ENCODE peak calls at places on chromosome 9, in seven cellular contexts. F is right atrium auricular region, W is uterus, A is hepatocyte, H is stomach, V is mesenchymal stem cell, S is transverse colon. E is an unnamed sample.

GRCh38 chr9:137801023-137801319 is 76.6 kb upstream of the CACNA1B start:
- DNase-seq in A (no peak), V (no peak), H (no peak), F (no peak), W (no peak), S (no peak), E (no peak)

GRCh38 chr9:88258587-88258986 is 120.3 kb upstream of the SPATA31C2 start:
- DNase-seq in S (peak), A (peak), V (peak), H (peak), W (peak), F (peak), E (no peak)

GRCh38 chr9:126701820-126702500 is 88.2 kb downstream of the LMX1B start:
- DNase-seq in W (no peak), V (no peak), S (no peak), A (peak), H (no peak), F (no peak), E (no peak)

GRCh38 chr9:6873862-6874261 is 116.1 kb downstream of the KDM4C start:
- DNase-seq in S (no peak), W (no peak), H (no peak), V (peak), F (no peak), A (no peak), E (no peak)

GRCh38 chr9:99964336-99964735 is 57.9 kb downstream of the STX17 start:
- DNase-seq in H (no peak), S (no peak), A (no peak), W (no peak), F (no peak), V (no peak), E (no peak)

GRCh38 chr9:118651511-118651910 is 717.7 kb downstream of the BRINP1 start:
- DNase-seq in F (no peak), S (no peak), A (no peak), H (no peak), V (no peak), W (no peak), E (no peak)

GRCh38 chr9:89444212-89444611 is 53.7 kb downstream of the SEMA4D start:
- DNase-seq in A (no peak), W (no peak), S (peak), H (no peak), V (no peak), F (no peak), E (no peak)

GRCh38 chr9:22171691-22172090 is 162.6 kb upstream of the CDKN2B start:
- DNase-seq in W (no peak), H (no peak), V (no peak), F (no peak), S (no peak), A (no peak), E (no peak)

GRCh38 chr9:17330097-17330496 is 195.3 kb downstream of the CNTLN start:
- DNase-seq in V (no peak), H (no peak), W (no peak), A (no peak), S (no peak), F (no peak), E (no peak)

GRCh38 chr9:86562691-86563090 is 208.5 kb upstream of the TUT7 start:
- DNase-seq in W (no peak), H (no peak), F (no peak), S (no peak), V (no peak), A (no peak), E (no peak)

GRCh38 chr9:115494393-115494792 is 376.4 kb upstream of the TNC start:
- DNase-seq in W (no peak), A (no peak), S (no peak), V (peak), H (no peak), F (no peak), E (no peak)

GRCh38 chr9:129597355-129598088 is 23.4 kb downstream of the C9orf50 start:
- DNase-seq in W (peak), H (peak), A (peak), S (peak), V (peak), F (peak), E (no peak)

GRCh38 chr9:94941211-94941875 is 214.8 kb downstream of the AOPEP start:
- DNase-seq in S (peak), V (peak), A (peak), F (no peak), H (no peak), W (no peak), E (no peak)

GRCh38 chr9:110837401-110838005 is 168.9 kb downstream of the MUSK start:
- DNase-seq in S (no peak), A (no peak), F (no peak), V (no peak), W (no peak), H (no peak), E (no peak)

GRCh38 chr9:110835859-110836271 is 167.3 kb downstream of the MUSK start:
- DNase-seq in H (no peak), A (no peak), S (no peak), W (no peak), F (no peak), V (peak), E (no peak)

GRCh38 chr9:110832916-110833315 is 164.3 kb downstream of the MUSK start:
- DNase-seq in A (no peak), W (no peak), F (no peak), H (no peak), S (no peak), V (no peak), E (no peak)

GRCh38 chr9:110830495-110830894 is 161.9 kb downstream of the MUSK start:
- DNase-seq in V (no peak), S (no peak), A (no peak), W (no peak), H (no peak), F (no peak), E (no peak)

GRCh38 chr9:110835404-110835803 is 166.8 kb downstream of the MUSK start:
- DNase-seq in H (no peak), W (no peak), V (peak), S (no peak), F (no peak), A (no peak), E (peak)
- H3K4me3 ChIP-seq in H (no peak), W (no peak), V (no peak), S (no peak), F (no peak), A (no peak), E (no peak)

DNA sequence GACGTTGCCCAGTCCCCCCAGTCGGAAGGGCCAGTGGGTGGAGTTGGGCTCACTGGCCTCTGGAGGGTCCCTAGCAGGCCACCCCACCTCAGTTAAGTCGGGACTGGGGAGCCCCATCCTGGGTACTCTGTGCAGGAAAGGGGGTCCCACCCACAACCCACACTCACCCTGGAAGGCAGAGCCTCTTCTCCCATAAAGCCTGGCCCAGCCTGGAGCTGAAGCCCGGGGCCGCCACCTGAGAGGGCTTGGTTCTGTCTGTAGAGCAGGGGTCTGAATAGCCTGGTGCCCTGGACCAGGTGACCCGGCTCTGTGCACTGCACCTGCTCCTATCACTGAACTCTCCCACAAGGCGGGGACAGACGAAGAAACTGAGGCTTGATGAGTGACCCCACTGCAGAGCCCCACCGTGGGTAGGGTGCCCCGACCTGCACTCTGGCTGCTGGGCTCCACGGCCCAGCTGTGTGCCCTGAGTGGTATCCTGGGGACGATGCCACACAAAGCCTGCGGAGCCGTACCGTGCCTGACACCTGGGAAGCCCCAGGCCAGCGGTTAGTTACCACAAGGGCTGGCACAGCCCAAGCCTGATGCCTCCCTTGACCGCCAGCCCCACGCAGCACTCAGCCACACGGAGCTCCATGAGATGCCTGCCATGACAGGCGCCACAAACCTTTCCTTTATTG is 7.3 kb downstream of the PTGES2 start:
- DNase-seq in V (no peak), A (no peak), H (peak), F (no peak), S (peak), W (no peak), E (no peak)
- H3K4me3 ChIP-seq in V (no peak), A (no peak), H (no peak), F (no peak), S (no peak), W (no peak), E (no peak)

GRCh38 chr9:97980479-97980803 is 2.7 kb upstream of the ANP32B start:
- DNase-seq in W (peak), H (no peak), A (no peak), F (peak), S (peak), V (no peak), E (no peak)

GRCh38 chr9:97982719-97983523 is at the start of gene ANP32B:
- DNase-seq in F (peak), V (peak), A (peak), S (peak), W (peak), H (peak), E (no peak)

GRCh38 chr9:97980918-97981827 is 2.0 kb upstream of the ANP32B start:
- DNase-seq in V (no peak), A (peak), F (peak), S (peak), H (no peak), W (peak), E (no peak)

GRCh38 chr9:97982191-97982718 is 886 bp upstream of the ANP32B start:
- DNase-seq in V (peak), F (no peak), W (no peak), S (no peak), H (no peak), A (no peak), E (no peak)

DNA sequence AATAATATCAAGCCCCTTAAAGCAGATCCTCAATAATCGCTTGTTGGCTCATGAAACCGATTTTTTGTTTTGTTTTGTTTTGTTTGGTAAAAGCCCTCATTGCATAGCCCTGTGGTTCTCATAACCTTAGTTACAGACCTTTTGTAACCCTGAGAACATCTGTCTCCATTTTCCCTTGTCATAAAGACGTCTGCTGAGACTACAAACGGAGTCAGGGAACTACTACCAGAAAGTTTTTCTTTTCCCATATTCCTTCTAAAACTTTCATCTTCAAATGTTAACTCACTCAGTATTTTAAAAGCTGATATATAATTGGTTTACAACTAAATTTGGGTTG is 1.3 kb upstream of the ANP32B start:
- DNase-seq in F (no peak), H (no peak), S (no peak), V (peak), A (no peak), W (no peak), E (no peak)
- H3K4me3 ChIP-seq in F (no peak), H (no peak), S (no peak), V (no peak), A (no peak), W (no peak), E (no peak)

DNA sequence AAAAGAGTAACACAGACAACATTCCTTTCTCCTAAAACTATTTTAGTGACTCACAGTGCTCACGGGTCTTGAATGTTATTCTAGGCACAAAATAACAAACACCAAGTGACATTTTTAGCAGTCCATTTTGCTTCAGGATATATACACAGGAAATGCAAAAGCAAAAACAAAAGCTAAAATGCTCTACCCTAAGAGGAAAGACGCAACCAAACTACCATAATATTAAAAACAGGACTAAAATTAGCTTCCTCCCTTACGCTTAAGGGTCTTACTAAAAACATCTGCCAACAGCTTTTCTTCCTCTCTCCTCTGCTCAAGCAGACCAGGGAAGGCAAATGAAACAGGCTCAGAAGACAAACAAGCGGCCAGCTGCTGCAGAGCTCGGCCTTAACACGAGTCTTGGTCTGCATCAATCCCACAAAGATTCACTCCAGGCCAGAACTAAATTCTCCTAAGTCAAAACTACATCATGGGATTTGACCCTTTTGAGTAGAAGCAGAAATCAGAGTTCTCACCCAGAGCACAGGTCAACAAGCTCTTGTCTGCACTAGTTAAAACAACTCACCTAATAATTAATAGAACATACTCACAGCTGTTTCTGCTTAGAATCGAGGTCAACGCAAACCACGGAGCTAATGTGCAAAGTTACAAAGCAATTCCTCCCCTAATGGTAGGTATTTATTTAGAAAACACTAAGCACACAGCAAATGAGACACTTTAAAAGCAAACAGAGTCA is 62.3 kb downstream of the RAPGEF1 start:
- DNase-seq in S (peak), W (no peak), H (no peak), V (peak), A (no peak), F (peak), E (peak)
- H3K4me3 ChIP-seq in S (no peak), W (no peak), H (peak), V (no peak), A (no peak), F (no peak), E (no peak)

GRCh38 chr9:37424204-37424685 is 1.7 kb downstream of the GRHPR start:
- DNase-seq in V (no peak), F (no peak), H (no peak), W (no peak), S (no peak), A (no peak), E (no peak)
- H3K4me3 ChIP-seq in V (no peak), F (peak), H (peak), W (no peak), S (no peak), A (no peak), E (peak)

DNA sequence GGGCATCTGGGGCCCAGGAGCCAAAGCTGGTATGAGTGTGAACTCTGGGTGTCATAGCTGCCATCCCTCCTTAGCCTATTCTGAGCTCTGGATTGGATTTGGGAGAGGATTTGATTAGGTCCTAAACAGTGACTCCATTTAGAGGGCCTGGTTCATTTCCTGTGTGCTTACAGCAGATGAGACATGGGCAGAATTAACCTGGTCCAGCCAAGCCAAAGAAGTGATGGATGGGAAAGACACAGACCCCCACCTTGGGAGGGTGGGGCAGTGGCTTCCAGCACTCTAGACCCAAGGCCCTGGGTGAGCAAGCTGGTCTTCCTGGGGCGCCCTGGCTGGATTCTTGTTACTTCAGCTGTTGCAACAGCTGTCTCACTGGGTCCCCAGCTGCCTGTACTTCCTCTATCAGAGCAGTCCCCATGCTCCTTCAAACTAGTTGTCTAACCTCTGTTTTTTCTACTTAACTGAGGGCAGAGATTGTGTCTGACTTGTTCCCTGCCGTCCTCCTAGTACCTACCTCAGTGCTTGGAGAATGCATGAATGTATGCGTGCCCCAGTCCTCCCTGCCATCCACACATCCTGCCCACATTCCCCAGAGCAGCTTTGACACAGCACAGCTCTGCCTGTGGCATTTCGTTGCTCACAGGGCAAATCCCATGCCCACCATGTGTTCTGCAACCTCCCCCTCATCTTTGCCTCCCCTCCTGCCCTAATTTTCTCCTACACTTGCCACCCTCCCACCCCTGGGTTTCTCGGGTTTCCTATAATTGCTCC is 115.9 kb downstream of the RGS3 start:
- DNase-seq in S (peak), W (no peak), A (no peak), V (peak), F (peak), H (peak), E (no peak)
- H3K4me3 ChIP-seq in S (no peak), W (no peak), A (no peak), V (no peak), F (no peak), H (no peak), E (no peak)

DNA sequence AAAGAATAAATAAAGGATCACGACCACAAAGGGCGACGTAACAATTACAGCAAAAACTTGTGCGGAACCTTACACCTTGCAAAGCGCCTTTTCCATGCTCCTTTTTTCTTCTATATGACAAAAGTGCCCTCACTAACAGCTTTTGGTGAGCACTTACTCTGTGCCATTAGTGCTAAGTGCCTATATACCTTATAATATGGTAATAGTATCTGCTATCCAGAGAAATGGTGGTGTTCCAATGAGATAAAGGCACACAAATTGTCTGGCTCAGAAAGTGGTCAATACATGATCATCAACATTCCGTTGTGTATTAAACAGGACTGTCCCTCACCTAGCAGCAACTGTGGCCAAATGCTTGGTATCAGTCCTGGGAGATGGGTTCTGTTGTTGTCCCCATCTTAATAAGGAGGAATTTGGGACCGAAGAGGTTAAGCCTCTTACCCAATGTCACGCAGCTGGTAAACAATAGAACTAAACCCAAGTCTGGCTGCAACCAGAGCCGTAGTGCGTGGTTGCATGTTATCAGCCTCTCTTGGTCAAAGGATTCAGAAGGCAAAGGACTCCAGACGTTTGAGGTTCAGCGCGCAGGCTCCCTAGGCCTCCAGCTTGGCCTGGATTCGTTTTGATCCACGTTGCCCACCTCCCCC is 559 bp upstream of the TOR2A start:
- DNase-seq in A (no peak), F (no peak), S (no peak), V (peak), H (no peak), W (no peak), E (no peak)
- H3K4me3 ChIP-seq in A (no peak), F (peak), S (no peak), V (no peak), H (peak), W (no peak), E (no peak)

DNA sequence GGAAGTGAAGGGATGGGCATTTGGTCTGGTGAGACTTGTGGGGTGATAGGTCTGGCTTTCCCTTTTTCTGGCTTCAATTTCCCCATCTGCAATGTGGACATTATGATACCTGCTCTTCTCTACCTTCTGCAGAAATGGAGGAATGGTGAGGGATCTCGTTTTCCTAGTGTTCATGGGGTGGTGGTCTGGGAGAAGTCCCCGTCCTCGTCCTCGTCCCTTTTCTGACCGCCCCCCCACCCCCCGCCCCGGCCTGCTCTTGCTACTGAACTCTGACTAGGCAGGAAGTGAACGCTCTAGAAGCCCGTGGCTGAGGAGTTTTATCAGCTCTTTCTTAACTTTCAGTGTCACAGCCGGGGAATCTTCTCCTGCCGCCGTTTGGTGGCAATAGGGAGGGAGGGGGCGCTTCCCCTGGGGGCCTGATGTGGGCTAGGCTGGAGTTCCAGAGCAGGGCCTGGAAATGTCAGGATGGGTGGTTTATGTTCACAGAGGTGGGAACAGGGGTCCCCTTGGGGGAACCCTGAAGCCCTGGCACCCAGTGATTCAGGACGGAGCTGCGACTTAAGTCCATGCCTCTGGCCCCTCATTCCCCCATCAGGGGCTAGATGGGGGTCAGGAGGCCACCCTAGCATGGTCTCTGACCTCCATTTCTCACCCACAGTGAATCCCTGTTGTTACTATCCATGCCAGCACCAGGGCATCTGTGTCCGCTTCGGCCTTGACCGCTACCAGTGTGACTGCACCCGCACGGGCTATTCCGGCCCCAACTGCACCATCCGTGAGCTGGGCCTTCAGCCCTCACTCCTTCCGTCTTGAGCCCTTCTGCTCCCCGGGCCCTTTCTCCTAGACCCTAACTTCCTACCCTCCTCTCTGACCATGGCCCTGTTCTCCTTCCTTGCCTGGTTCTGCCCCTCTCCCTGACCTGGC is 6.7 kb downstream of the PTGS1 start:
- DNase-seq in V (no peak), F (no peak), A (no peak), W (no peak), S (no peak), H (no peak), E (no peak)
- H3K4me3 ChIP-seq in V (no peak), F (no peak), A (no peak), W (no peak), S (no peak), H (no peak), E (no peak)

DNA sequence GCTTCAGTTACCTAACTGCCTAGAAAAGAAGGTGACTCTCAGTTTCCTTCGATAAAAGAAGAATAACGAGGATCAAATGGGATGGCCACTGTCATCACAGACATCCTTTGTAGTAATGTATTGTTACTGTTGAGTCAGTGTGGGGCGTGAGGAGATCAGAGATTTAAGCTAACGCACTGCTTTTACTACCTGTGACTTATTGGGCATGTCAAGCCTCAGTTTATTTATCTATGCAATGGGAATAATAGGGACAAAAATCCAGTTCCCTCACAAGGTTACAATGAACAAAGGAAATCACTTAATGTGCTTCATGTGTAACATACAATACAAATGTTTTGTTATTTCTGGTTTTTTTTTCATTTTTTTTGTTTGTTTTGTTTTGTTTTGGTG is 255 bp upstream of the TRPM6 start:
- DNase-seq in S (no peak), F (no peak), W (no peak), H (no peak), V (no peak), A (no peak), E (no peak)
- H3K4me3 ChIP-seq in S (peak), F (no peak), W (no peak), H (peak), V (no peak), A (peak), E (no peak)